ENCODE peak calls at places on chromosomes 4 and X, in four cellular contexts. Y, V, A and O are unnamed samples.

GRCh38 chr4:108336076-108336475 is 167.3 kb upstream of the LEF1 start:
- DNase-seq in Y (no peak), V (no peak), A (no peak), O (no peak)

GRCh38 chr4:8528713-8529112 is 51.5 kb upstream of the GPR78 start:
- DNase-seq in Y (no peak), V (no peak), A (no peak), O (no peak)

GRCh38 chr4:7369511-7369910 is 65.2 kb downstream of the PSAPL1 start:
- DNase-seq in Y (no peak), V (no peak), A (no peak), O (no peak)

GRCh38 chr4:173044340-173044739 is 124.3 kb upstream of the GALNT7 start:
- DNase-seq in Y (no peak), V (no peak), A (no peak), O (no peak)

GRCh38 chrX:135556055-135556454 is 35.6 kb downstream of the INTS6L start:
- DNase-seq in Y (no peak), V (no peak), A (no peak), O (peak)

GRCh38 chrX:132433001-132433400 is 55.8 kb downstream of the MBNL3 start:
- DNase-seq in Y (no peak), V (peak), A (no peak), O (no peak)

GRCh38 chr4:131098976-131099375 is 2003.0 kb downstream of the C4orf33 start:
- DNase-seq in Y (no peak), V (no peak), A (no peak), O (no peak)

GRCh38 chr4:58961283-58961682 is 1851.1 kb upstream of the IGFBP7 start:
- DNase-seq in Y (no peak), V (no peak), A (no peak), O (no peak)

GRCh38 chrX:133570549-133570948 is 155.3 kb upstream of the GPC4 start:
- DNase-seq in Y (no peak), V (no peak), A (no peak), O (no peak)

GRCh38 chr4:110062166-110062565 is 136.2 kb downstream of the ELOVL6 start:
- DNase-seq in Y (no peak), V (no peak), A (no peak), O (no peak)

GRCh38 chr4:178414042-178414441 is 971.8 kb upstream of the AGA start:
- DNase-seq in Y (no peak), V (peak), A (no peak), O (no peak)

GRCh38 chr4:47312170-47312569 is 151.3 kb downstream of the COMMD8 start:
- DNase-seq in Y (no peak), V (no peak), A (no peak), O (no peak)

GRCh38 chr4:47313396-47313795 is 150.1 kb downstream of the COMMD8 start:
- DNase-seq in Y (no peak), V (no peak), A (no peak), O (no peak)

DNA sequence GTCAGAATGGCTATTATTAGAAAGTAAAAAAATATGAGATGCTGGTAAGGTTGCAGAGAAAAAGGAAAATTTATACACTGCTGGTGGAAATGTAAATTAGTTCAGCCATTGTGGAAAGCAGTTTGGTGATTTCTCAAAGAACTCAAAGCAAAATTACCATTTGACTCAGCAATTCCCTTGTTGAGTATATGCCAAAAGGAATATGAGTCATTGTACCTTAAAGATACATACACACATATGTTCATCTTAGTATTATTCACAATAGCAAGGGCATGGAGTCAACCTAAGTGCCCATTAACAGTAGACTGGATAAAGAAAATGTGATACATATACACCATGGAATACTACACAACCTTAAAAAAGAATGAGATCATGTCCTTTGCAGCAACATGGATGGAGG is 148.2 kb downstream of the COMMD8 start:
- DNase-seq in Y (no peak), V (no peak), A (no peak), O (no peak)
- TF ChIP-seq MAX in Y (no peak), V (no peak), A (no peak), O (no peak)

GRCh38 chr4:140149851-140150635 is 3.9 kb downstream of the MAML3 start:
- DNase-seq in Y (peak), V (no peak), A (peak), O (peak)
- TF ChIP-seq CTCF in Y (no peak), V (no peak), A (no peak), O (no peak)

DNA sequence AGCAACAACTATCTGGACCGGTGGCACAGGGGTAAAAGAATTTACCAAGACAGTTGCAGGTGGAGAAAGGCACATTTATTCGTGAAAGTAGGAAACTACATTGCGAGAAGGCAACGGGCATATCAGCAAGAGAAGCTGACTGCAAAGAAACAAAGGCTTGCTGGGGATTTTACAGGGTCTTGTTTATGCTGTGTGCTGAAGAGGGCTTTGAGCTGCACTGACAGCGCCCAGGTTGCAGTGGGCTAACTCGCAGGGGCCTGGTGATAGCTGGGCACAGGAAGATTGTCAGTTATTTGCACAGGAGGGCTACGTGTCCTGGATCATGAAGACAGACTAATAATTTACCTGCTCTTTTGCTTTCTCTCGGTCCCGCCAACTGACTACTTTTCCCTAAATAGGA is 10.7 kb downstream of the TLR3 start:
- DNase-seq in Y (no peak), V (no peak), A (no peak), O (no peak)
- H3K4me3 ChIP-seq in Y (no peak), V (peak), A (no peak), O (no peak)

GRCh38 chrX:115911967-115912366 is 258.6 kb upstream of the AGTR2 start:
- DNase-seq in Y (no peak), V (no peak), A (no peak), O (no peak)
- TF ChIP-seq MAX in Y (no peak), V (no peak), A (no peak), O (no peak)

DNA sequence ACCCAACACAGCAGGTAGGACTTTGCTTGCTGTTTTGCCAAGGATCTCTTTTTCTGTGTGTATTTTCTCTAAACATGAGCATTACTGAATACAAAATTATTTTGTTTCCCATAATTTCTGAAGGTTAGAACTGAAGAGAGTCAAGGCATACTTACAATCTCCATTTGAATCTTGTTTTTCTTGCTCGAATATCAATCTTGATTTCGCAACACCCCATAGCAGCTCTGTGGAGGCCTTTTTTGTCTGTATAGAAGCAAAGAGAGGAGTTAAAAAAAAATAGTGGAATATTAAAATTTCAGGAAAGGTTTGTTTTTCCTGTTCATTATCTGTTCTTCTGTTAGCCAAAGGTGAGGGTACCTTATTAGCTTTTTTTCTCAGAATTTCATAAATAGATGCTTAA is 92.9 kb downstream of the TNIP2 start:
- DNase-seq in Y (no peak), V (no peak), A (no peak), O (no peak)
- TF ChIP-seq CTCF in Y (no peak), V (no peak), A (no peak), O (no peak)

GRCh38 chrX:149648932-149649331 is 17.3 kb upstream of the TMEM185A start:
- DNase-seq in Y (no peak), V (no peak), A (no peak), O (peak)
- H3K4me3 ChIP-seq in Y (no peak), V (no peak), A (no peak), O (no peak)

DNA sequence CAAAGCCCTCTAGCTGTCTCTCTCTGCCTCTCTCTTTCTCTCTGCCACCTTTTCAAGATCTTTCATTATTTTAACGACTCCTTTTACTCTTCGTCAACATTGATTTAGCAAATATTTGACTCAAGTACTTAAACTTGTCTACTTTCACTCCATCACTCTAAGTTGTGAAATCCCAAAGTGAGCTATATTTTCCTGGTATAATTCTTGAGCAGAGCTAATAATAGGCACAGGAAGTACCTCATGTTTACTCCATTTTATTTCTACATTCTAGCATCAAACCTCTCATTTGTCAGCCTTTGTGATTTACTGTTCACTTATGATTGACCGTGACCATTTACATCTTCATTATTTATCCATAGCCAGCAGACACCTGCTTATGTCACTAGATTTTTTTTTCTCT is 482.5 kb downstream of the RPA4 start:
- DNase-seq in Y (no peak), V (no peak), A (no peak), O (no peak)
- TF ChIP-seq MAX in Y (no peak), V (no peak), A (no peak), O (no peak)

DNA sequence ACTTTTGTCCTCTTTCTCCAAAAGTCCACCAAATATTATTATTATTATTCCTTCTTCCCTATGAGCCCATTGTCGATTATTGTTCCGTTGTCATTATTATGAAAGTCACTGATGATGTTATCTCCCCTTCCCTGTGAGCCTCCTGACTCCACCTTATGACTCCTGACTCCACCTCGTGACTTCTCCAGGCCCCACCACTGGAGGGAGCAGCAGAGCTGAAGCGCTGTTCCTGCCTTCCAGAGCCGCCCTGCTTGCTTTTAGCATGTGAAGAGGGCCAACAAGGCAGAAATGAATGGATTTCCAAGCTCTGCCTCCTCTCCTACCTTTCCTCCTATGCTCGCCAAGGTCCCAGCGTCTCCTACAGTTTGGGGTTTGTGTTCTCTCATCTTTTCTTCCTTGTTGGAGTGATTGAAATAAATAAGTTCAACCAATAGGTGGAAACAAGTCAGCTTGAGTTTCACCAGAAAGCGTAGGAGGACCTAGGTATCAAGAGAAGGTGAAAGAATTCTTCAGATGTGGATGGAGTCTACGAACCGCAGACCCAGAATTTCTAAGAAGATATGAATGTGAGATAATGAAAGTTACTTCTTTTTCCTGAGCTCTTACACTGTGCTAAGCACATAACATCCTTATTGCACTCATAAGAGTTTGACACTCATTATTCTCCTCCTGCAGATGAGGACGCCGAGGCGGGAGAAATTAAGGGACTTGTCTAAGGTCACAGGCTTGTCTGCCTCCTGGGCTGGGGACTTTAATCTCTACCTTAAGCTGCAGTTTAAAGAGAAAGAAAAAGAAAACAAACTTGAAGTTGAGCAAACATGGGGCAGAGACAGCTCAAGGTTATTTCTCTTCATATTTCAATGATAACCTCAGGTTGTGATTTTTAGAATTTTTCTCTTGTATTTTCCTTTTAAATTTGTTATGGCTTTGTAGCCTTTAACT is 26.1 kb downstream of the IGSF1 start:
- DNase-seq in Y (no peak), V (peak), A (peak), O (peak)
- TF ChIP-seq CTCF in Y (peak), V (peak), A (peak), O (peak)

GRCh38 chrX:1210844-1211243 is 1.6 kb downstream of the CRLF2 start:
- DNase-seq in Y (no peak), V (no peak), A (no peak), O (no peak)

GRCh38 chrX:1207496-1208025 is 4.9 kb downstream of the CRLF2 start:
- DNase-seq in Y (no peak), V (no peak), A (no peak), O (no peak)

GRCh38 chrX:1202251-1202650 is 10.2 kb downstream of the CRLF2 start:
- DNase-seq in Y (no peak), V (no peak), A (no peak), O (no peak)

DNA sequence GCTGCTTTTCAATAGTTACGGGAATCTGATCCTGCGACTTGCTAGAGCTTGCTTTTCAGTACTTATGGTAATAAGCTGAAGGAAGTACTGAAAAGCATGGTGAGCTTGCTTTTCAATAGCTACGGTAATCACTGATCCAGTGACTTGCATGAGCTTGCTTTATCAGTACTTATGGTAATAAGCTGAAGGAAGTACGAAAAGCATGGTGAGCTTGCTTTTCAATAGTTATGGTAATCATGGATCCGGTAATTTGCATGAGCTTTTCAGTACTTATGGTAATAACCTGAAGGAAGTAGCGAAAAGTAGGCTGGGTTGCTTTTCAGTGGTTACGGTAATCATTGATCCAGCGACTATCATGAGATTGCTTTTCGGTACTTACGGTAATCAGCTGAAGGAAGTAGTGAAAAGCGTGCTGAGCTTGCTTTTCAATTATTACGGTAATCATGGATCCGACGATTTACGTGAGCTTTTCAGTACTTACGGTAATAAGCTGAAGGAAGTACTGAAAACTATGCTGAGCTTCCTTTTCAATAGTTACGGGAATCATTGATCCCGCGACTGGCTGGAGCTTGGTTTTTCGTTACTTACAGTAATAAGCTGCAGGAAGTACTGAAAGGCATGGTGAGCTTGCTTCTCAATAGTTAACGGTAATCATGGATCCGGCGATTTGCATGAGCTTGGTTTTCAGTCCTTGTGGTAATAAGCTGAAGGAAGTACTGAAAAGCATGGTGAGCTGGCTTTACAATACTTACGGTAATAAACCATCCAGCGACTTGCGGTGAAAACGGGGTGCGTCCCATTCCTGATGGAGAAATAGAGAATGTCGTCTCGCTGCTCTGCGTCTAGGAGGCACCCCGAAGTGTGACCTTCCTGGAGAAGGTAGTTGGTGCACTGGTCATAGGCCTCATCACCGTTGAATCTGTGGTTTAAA is 6.5 kb downstream of the CRLF2 start:
- DNase-seq in Y (peak), V (no peak), A (peak), O (peak)
- H3K4me3 ChIP-seq in Y (no peak), V (no peak), A (peak), O (no peak)

DNA sequence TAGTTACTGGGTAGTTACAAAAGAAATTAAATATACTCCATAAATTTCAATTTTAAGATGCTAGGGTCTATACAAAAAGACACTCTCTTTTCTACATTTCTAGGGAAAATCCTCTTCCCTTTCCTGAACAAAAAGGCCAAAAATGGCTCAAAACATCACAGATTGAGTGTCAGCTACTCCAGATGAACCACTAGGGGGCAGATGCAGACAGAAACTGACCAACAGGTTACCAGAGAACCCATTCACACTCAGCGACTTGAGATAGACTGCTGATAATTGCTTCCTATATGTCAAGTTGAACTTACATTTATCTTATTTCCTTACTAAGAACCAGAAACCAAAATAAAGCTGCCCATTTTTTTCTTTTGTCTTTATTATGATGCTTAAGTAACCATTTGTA is 83.4 kb upstream of the MID1IP1 start:
- DNase-seq in Y (peak), V (peak), A (peak), O (peak)
- TF ChIP-seq MAX in Y (no peak), V (no peak), A (no peak), O (no peak)